ENCODE peak calls at places on chromosomes 12 and 14, in eight cellular contexts. One of them, this sample, is unnamed. For H3K4me1, the result is how much of the 10 kb centered on the place peaks cover.

GRCh38 chr12:47767197-47767724 is 5.8 kb upstream of the SLC48A1 start:
- DNase-seq in neuronal stem cell: no peak
- DNase-seq in uterus: no peak
- DNase-seq in cardiac muscle cell: peak
- DNase-seq in spleen: peak
- DNase-seq in upper lobe of right lung: no peak
- DNase-seq in IMR-90: peak
- DNase-seq in mammary epithelial cell: no peak
- DNase-seq in this sample: no peak

GRCh38 chr14:52413729-52414453 is 99.8 kb downstream of the PTGER2 start:
- DNase-seq in neuronal stem cell: no peak
- DNase-seq in uterus: no peak
- DNase-seq in cardiac muscle cell: no peak
- DNase-seq in spleen: no peak
- DNase-seq in upper lobe of right lung: no peak
- DNase-seq in IMR-90: peak
- DNase-seq in mammary epithelial cell: no peak
- DNase-seq in this sample: no peak

GRCh38 chr12:60419986-60420385 is 824.2 kb downstream of the SLC16A7 start:
- DNase-seq in neuronal stem cell: no peak
- DNase-seq in uterus: no peak
- DNase-seq in cardiac muscle cell: no peak
- DNase-seq in spleen: no peak
- DNase-seq in upper lobe of right lung: no peak
- DNase-seq in IMR-90: no peak
- DNase-seq in mammary epithelial cell: no peak
- DNase-seq in this sample: no peak

GRCh38 chr12:68242777-68243176 is 10.6 kb downstream of the IL22 start:
- DNase-seq in neuronal stem cell: no peak
- DNase-seq in uterus: no peak
- DNase-seq in cardiac muscle cell: no peak
- DNase-seq in spleen: no peak
- DNase-seq in upper lobe of right lung: no peak
- DNase-seq in IMR-90: no peak
- DNase-seq in mammary epithelial cell: no peak
- DNase-seq in this sample: no peak

GRCh38 chr14:75467763-75468162 is 39.9 kb downstream of the JDP2 start:
- DNase-seq in neuronal stem cell: no peak
- DNase-seq in uterus: no peak
- DNase-seq in cardiac muscle cell: no peak
- DNase-seq in spleen: no peak
- DNase-seq in upper lobe of right lung: no peak
- DNase-seq in IMR-90: no peak
- DNase-seq in mammary epithelial cell: no peak
- DNase-seq in this sample: no peak

GRCh38 chr12:116247377-116247776 is 30.1 kb downstream of the MED13L start:
- DNase-seq in neuronal stem cell: no peak
- DNase-seq in uterus: no peak
- DNase-seq in cardiac muscle cell: peak
- DNase-seq in spleen: no peak
- DNase-seq in upper lobe of right lung: no peak
- DNase-seq in IMR-90: peak
- DNase-seq in mammary epithelial cell: no peak
- DNase-seq in this sample: no peak

GRCh38 chr14:88195676-88196075 is 127.4 kb downstream of the KCNK10 start:
- DNase-seq in neuronal stem cell: peak
- DNase-seq in uterus: no peak
- DNase-seq in cardiac muscle cell: peak
- DNase-seq in spleen: no peak
- DNase-seq in upper lobe of right lung: no peak
- DNase-seq in IMR-90: no peak
- DNase-seq in mammary epithelial cell: no peak
- DNase-seq in this sample: no peak

GRCh38 chr12:124883263-124883876 is 19.7 kb upstream of the SCARB1 start:
- DNase-seq in neuronal stem cell: no peak
- DNase-seq in uterus: no peak
- DNase-seq in cardiac muscle cell: no peak
- DNase-seq in spleen: no peak
- DNase-seq in upper lobe of right lung: no peak
- DNase-seq in IMR-90: peak
- DNase-seq in mammary epithelial cell: no peak
- DNase-seq in this sample: no peak

GRCh38 chr12:19430988-19431387 is 8.3 kb upstream of the AEBP2 start:
- DNase-seq in neuronal stem cell: no peak
- DNase-seq in uterus: no peak
- DNase-seq in cardiac muscle cell: no peak
- DNase-seq in spleen: no peak
- DNase-seq in upper lobe of right lung: no peak
- DNase-seq in IMR-90: no peak
- DNase-seq in mammary epithelial cell: no peak
- DNase-seq in this sample: no peak

GRCh38 chr12:11885261-11886038 is 185.3 kb upstream of the BCL2L14 start:
- DNase-seq in neuronal stem cell: no peak
- DNase-seq in uterus: no peak
- DNase-seq in cardiac muscle cell: peak
- DNase-seq in spleen: no peak
- DNase-seq in upper lobe of right lung: no peak
- DNase-seq in IMR-90: peak
- DNase-seq in mammary epithelial cell: peak
- DNase-seq in this sample: no peak

GRCh38 chr12:20127401-20127800 is 240.9 kb upstream of the PDE3A start:
- DNase-seq in neuronal stem cell: no peak
- DNase-seq in uterus: no peak
- DNase-seq in cardiac muscle cell: no peak
- DNase-seq in spleen: no peak
- DNase-seq in upper lobe of right lung: no peak
- DNase-seq in IMR-90: no peak
- DNase-seq in mammary epithelial cell: no peak
- DNase-seq in this sample: no peak

GRCh38 chr14:100537701-100538565 is 49.3 kb downstream of the BEGAIN start:
- DNase-seq in neuronal stem cell: no peak
- DNase-seq in uterus: peak
- DNase-seq in cardiac muscle cell: no peak
- DNase-seq in spleen: peak
- DNase-seq in upper lobe of right lung: peak
- DNase-seq in IMR-90: no peak
- DNase-seq in mammary epithelial cell: no peak
- DNase-seq in this sample: no peak

GRCh38 chr14:100538566-100539318 is 48.5 kb downstream of the BEGAIN start:
- DNase-seq in neuronal stem cell: no peak
- DNase-seq in uterus: peak
- DNase-seq in cardiac muscle cell: no peak
- DNase-seq in spleen: peak
- DNase-seq in upper lobe of right lung: peak
- DNase-seq in IMR-90: no peak
- DNase-seq in mammary epithelial cell: no peak
- DNase-seq in this sample: no peak

GRCh38 chr14:100535287-100536131 is 51.7 kb downstream of the BEGAIN start:
- DNase-seq in neuronal stem cell: no peak
- DNase-seq in uterus: peak
- DNase-seq in cardiac muscle cell: no peak
- DNase-seq in spleen: peak
- DNase-seq in upper lobe of right lung: peak
- DNase-seq in IMR-90: no peak
- DNase-seq in mammary epithelial cell: no peak
- DNase-seq in this sample: peak

GRCh38 chr14:100536141-100536540 is 51.1 kb downstream of the BEGAIN start:
- DNase-seq in neuronal stem cell: no peak
- DNase-seq in uterus: no peak
- DNase-seq in cardiac muscle cell: no peak
- DNase-seq in spleen: peak
- DNase-seq in upper lobe of right lung: peak
- DNase-seq in IMR-90: no peak
- DNase-seq in mammary epithelial cell: no peak
- DNase-seq in this sample: no peak

DNA sequence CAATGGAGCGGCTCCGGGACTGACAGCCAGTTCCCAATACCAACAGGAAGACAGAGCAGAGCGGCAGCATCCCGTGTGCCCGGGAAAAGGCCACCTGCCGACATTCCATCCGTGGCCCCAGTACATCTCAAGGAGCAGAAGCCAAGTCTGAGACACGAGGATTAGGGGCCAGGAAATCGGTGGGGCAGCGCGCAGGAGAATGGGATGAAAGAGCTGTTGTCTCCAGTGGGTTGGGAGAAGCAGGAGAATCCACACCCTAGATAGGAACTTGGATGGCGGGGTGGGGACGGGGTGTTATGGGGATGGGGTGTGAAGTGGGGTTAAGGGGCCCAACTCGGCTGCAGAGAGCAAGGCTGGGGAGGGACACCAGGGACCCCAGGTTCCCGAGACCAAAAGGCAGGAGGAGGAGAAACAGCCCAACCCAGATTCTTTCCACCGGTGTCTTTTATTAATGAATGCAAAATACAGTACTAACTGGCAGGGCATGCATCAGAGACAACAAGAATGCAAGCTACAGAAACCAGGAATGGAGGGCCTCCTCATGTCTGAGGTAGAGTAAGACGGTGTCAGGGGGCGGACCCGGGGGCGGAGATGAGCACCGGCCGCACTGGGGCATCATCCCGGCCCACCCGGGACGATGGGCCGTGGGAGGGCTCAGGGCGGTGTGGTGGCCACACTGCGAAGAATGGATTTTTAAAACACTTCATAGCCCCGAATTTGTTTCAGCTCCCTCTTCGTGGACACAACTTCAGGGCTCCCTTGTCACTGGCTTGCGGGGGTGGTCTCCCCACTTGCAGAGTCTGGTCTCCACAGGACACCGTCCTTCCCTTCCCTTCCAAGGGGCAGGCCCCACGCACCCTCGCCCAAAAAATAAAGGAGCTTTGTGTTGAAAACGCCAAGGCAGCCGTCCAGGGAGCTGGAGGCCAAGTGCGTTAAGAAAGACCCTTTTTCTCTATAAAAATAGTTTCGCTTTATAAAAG is 50.2 kb downstream of the BEGAIN start:
- DNase-seq in neuronal stem cell: no peak
- DNase-seq in uterus: peak
- DNase-seq in cardiac muscle cell: no peak
- DNase-seq in spleen: peak
- DNase-seq in upper lobe of right lung: peak
- DNase-seq in IMR-90: no peak
- DNase-seq in mammary epithelial cell: no peak
- DNase-seq in this sample: no peak
- H3K4me1 ChIP-seq in neuronal stem cell: under half
- H3K4me1 ChIP-seq in uterus: under half
- H3K4me1 ChIP-seq in cardiac muscle cell: under half
- H3K4me1 ChIP-seq in spleen: under half
- H3K4me1 ChIP-seq in upper lobe of right lung: under half
- H3K4me1 ChIP-seq in IMR-90: under half
- H3K4me1 ChIP-seq in mammary epithelial cell: under half
- H3K4me1 ChIP-seq in this sample: under half

GRCh38 chr14:91396959-91397815 is 20.4 kb downstream of the CCDC88C start:
- DNase-seq in neuronal stem cell: no peak
- DNase-seq in uterus: no peak
- DNase-seq in cardiac muscle cell: no peak
- DNase-seq in spleen: peak
- DNase-seq in upper lobe of right lung: no peak
- DNase-seq in IMR-90: no peak
- DNase-seq in mammary epithelial cell: no peak
- DNase-seq in this sample: no peak
- H3K27ac ChIP-seq in neuronal stem cell: no peak
- H3K27ac ChIP-seq in uterus: no peak
- H3K27ac ChIP-seq in cardiac muscle cell: no peak
- H3K27ac ChIP-seq in spleen: peak
- H3K27ac ChIP-seq in upper lobe of right lung: peak
- H3K27ac ChIP-seq in IMR-90: no peak
- H3K27ac ChIP-seq in mammary epithelial cell: no peak
- H3K27ac ChIP-seq in this sample: no peak

GRCh38 chr14:72711936-72712335 is 182.0 kb downstream of the DPF3 start:
- DNase-seq in neuronal stem cell: no peak
- DNase-seq in uterus: no peak
- DNase-seq in cardiac muscle cell: no peak
- DNase-seq in spleen: no peak
- DNase-seq in upper lobe of right lung: no peak
- DNase-seq in IMR-90: no peak
- DNase-seq in mammary epithelial cell: no peak
- DNase-seq in this sample: no peak

GRCh38 chr14:72710212-72710611 is 183.7 kb downstream of the DPF3 start:
- DNase-seq in neuronal stem cell: no peak
- DNase-seq in uterus: no peak
- DNase-seq in cardiac muscle cell: no peak
- DNase-seq in spleen: no peak
- DNase-seq in upper lobe of right lung: no peak
- DNase-seq in IMR-90: peak
- DNase-seq in mammary epithelial cell: no peak
- DNase-seq in this sample: peak

GRCh38 chr14:72706485-72706884 is 187.4 kb downstream of the DPF3 start:
- DNase-seq in neuronal stem cell: no peak
- DNase-seq in uterus: no peak
- DNase-seq in cardiac muscle cell: no peak
- DNase-seq in spleen: no peak
- DNase-seq in upper lobe of right lung: no peak
- DNase-seq in IMR-90: no peak
- DNase-seq in mammary epithelial cell: no peak
- DNase-seq in this sample: no peak

GRCh38 chr14:72704507-72704906 is 189.4 kb downstream of the DPF3 start:
- DNase-seq in neuronal stem cell: no peak
- DNase-seq in uterus: no peak
- DNase-seq in cardiac muscle cell: no peak
- DNase-seq in spleen: no peak
- DNase-seq in upper lobe of right lung: no peak
- DNase-seq in IMR-90: no peak
- DNase-seq in mammary epithelial cell: no peak
- DNase-seq in this sample: no peak

DNA sequence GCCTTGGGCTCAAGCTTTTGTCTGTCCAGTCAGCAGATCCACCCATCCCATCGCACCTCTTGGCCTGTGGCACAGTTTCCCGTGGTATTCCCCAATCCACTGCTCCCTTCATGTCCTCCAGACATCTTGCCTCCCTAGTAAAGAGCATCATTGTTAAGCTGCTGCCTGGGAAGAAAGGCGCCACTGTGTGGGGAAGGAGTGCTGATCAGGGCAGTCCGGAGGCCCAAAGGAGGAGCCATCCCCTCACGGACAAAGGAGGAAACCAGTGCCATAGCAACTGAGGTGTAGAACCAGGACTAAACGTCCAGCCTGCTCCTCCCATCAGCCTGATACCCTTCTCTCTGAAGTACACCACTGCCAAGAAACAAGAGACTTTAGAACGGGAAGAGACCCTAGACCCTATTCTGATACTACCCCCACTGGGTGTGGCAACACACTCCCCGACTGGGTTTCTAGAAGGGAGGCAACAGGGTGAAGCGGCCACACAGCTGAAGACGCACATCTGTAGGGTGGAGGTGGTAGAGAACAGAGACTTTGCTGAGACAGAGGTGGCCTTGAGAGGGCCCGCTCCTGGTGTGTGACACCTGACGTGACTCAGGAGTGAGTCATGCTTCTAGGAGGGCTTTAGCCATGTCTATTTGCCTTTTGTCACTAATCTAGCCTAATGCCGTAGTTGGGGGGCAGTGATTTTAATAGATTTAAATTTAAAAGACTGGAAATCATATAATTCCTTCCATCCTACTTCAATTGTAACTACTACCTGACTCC is 185.0 kb downstream of the DPF3 start:
- DNase-seq in neuronal stem cell: peak
- DNase-seq in uterus: no peak
- DNase-seq in cardiac muscle cell: no peak
- DNase-seq in spleen: no peak
- DNase-seq in upper lobe of right lung: no peak
- DNase-seq in IMR-90: no peak
- DNase-seq in mammary epithelial cell: peak
- DNase-seq in this sample: peak
- H3K4me1 ChIP-seq in neuronal stem cell: under half
- H3K4me1 ChIP-seq in uterus: under half
- H3K4me1 ChIP-seq in cardiac muscle cell: under half
- H3K4me1 ChIP-seq in spleen: under half
- H3K4me1 ChIP-seq in upper lobe of right lung: under half
- H3K4me1 ChIP-seq in IMR-90: under half
- H3K4me1 ChIP-seq in mammary epithelial cell: under half
- H3K4me1 ChIP-seq in this sample: under half

GRCh38 chr14:99207456-99207855 is 64.5 kb downstream of the BCL11B start:
- DNase-seq in neuronal stem cell: no peak
- DNase-seq in uterus: no peak
- DNase-seq in cardiac muscle cell: peak
- DNase-seq in spleen: no peak
- DNase-seq in upper lobe of right lung: no peak
- DNase-seq in IMR-90: no peak
- DNase-seq in mammary epithelial cell: no peak
- DNase-seq in this sample: no peak
- H3K27ac ChIP-seq in neuronal stem cell: no peak
- H3K27ac ChIP-seq in uterus: no peak
- H3K27ac ChIP-seq in cardiac muscle cell: no peak
- H3K27ac ChIP-seq in spleen: peak
- H3K27ac ChIP-seq in upper lobe of right lung: no peak
- H3K27ac ChIP-seq in IMR-90: no peak
- H3K27ac ChIP-seq in mammary epithelial cell: no peak
- H3K27ac ChIP-seq in this sample: no peak

This sample was measured in testis.